ENCODE peak calls at places on chromosome 11, in five cellular contexts. O is IMR-90, U is Panc1, P is left ventricle myocardium inferior, B is tibial nerve. Z is an unnamed sample.

GRCh38 chr11:122405788-122406341 is 249.7 kb upstream of the UBASH3B start:
- DNase-seq in B (no peak), U (no peak), P (no peak), O (peak), Z (no peak)

GRCh38 chr11:94922675-94923347 is 50.5 kb downstream of the CWC15 start:
- DNase-seq in U (no peak), O (no peak), B (no peak), P (no peak), Z (no peak)

GRCh38 chr11:128497057-128497957 is 90.1 kb downstream of the ETS1 start:
- DNase-seq in B (no peak), O (peak), P (no peak), U (peak), Z (no peak)

GRCh38 chr11:2110521-2110920 is 28.7 kb downstream of the IGF2 start:
- DNase-seq in B (no peak), U (no peak), P (no peak), O (no peak), Z (no peak)

GRCh38 chr11:134668796-134669195 is 256.8 kb upstream of the B3GAT1 start:
- DNase-seq in O (no peak), U (no peak), P (no peak), B (no peak), Z (no peak)

GRCh38 chr11:2531277-2531986 is 86.6 kb downstream of the KCNQ1 start:
- DNase-seq in U (peak), O (peak), B (peak), P (peak), Z (peak)

GRCh38 chr11:116339306-116339705 is 433.5 kb downstream of the BUD13 start:
- DNase-seq in O (no peak), P (no peak), B (no peak), U (no peak), Z (no peak)

GRCh38 chr11:129280027-129280811 is 88.1 kb upstream of the ARHGAP32 start:
- DNase-seq in B (no peak), P (no peak), U (no peak), O (peak), Z (no peak)

GRCh38 chr11:74135516-74135840 is 35.3 kb downstream of the C2CD3 start:
- DNase-seq in O (no peak), U (no peak), B (no peak), P (no peak), Z (no peak)

GRCh38 chr11:12142179-12142578 is 31.8 kb downstream of the MICAL2 start:
- DNase-seq in U (no peak), P (no peak), B (no peak), O (no peak), Z (no peak)

GRCh38 chr11:17810736-17811135 is 76.2 kb downstream of the KCNC1 start:
- DNase-seq in P (no peak), B (no peak), U (no peak), O (peak), Z (no peak)

GRCh38 chr11:74139151-74139918 is 31.5 kb downstream of the C2CD3 start:
- DNase-seq in U (no peak), P (no peak), B (no peak), O (peak), Z (no peak)

GRCh38 chr11:44893250-44894216 is 57.1 kb downstream of the TP53I11 start:
- DNase-seq in O (no peak), U (no peak), B (no peak), P (no peak), Z (peak)

GRCh38 chr11:33575311-33575710 is 125.3 kb downstream of the C11orf91 start:
- DNase-seq in O (no peak), P (no peak), B (no peak), U (no peak), Z (no peak)

GRCh38 chr11:10366568-10367331 is 61.9 kb downstream of the ADM start:
- DNase-seq in U (peak), P (peak), B (peak), O (peak), Z (no peak)

GRCh38 chr11:61963016-61963281 is 4.5 kb downstream of the FTH1 start:
- DNase-seq in U (no peak), O (peak), B (no peak), P (no peak), Z (no peak)

GRCh38 chr11:8807544-8808225 is 103.3 kb upstream of the AKIP1 start:
- DNase-seq in O (peak), B (no peak), U (no peak), P (peak), Z (no peak)

GRCh38 chr11:418343-419247 is 3.8 kb upstream of the SIGIRR start:
- DNase-seq in O (no peak), U (no peak), P (no peak), B (no peak), Z (no peak)

GRCh38 chr11:416051-416756 is 1.4 kb upstream of the SIGIRR start:
- DNase-seq in U (no peak), P (no peak), B (no peak), O (no peak), Z (no peak)

GRCh38 chr11:417652-418342 is 3.0 kb upstream of the SIGIRR start:
- DNase-seq in B (no peak), P (no peak), U (no peak), O (no peak), Z (no peak)

GRCh38 chr11:415640-416041 is 842 bp upstream of the SIGIRR start:
- DNase-seq in P (no peak), O (no peak), U (no peak), B (no peak), Z (no peak)

GRCh38 chr11:416757-417621 is 2.2 kb upstream of the SIGIRR start:
- DNase-seq in P (peak), O (no peak), B (no peak), U (no peak), Z (no peak)
- H3K27ac ChIP-seq in P (peak), O (no peak), B (peak), U (peak), Z (no peak)

GRCh38 chr11:35943761-35944502 is at the start of gene LDLRAD3:
- DNase-seq in U (no peak), P (peak), B (peak), O (peak), Z (peak)

GRCh38 chr11:35943294-35943693 is 568 bp upstream of the LDLRAD3 start:
- DNase-seq in B (no peak), P (no peak), O (no peak), U (no peak), Z (no peak)

GRCh38 chr11:35945137-35945518 is 1.3 kb downstream of the LDLRAD3 start:
- DNase-seq in B (no peak), P (no peak), O (no peak), U (no peak), Z (no peak)

GRCh38 chr11:35946766-35947165 is 2.9 kb downstream of the LDLRAD3 start:
- DNase-seq in U (no peak), B (no peak), O (no peak), P (no peak), Z (no peak)

DNA sequence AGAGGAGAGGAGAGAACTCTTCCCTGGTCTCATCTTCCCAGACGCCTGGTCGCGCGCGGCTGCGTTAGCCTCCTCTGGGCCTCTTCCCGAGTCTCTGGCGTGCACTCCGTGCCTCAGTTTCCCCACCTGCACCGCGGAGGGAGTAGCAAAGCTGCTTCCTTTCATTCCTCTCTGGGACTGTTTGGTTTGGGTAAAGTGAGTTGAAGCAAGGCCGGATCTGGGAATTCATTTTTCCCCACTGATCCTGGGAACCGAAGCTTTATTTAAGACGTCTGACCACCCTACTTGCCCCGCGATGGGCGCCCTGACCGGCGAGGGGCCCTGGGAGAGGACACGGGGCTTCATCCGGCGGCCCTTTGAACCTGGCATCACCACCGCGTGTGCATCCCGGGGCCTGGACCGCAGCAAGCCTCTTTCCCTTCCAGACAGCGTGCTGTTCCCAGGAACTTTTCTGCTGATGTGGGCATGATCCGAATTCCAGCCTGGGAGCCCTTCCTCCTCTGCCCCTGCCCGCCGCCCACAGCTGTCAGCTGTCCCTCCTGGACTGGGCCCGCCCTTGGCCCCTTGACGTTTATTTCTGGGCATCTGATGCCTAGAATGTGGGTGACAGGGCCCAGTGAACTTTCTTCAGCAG is 758 bp downstream of the LDLRAD3 start:
- DNase-seq in O (no peak), B (no peak), P (no peak), U (no peak), Z (no peak)
- H3K27ac ChIP-seq in O (peak), B (peak), P (peak), U (peak), Z (peak)

DNA sequence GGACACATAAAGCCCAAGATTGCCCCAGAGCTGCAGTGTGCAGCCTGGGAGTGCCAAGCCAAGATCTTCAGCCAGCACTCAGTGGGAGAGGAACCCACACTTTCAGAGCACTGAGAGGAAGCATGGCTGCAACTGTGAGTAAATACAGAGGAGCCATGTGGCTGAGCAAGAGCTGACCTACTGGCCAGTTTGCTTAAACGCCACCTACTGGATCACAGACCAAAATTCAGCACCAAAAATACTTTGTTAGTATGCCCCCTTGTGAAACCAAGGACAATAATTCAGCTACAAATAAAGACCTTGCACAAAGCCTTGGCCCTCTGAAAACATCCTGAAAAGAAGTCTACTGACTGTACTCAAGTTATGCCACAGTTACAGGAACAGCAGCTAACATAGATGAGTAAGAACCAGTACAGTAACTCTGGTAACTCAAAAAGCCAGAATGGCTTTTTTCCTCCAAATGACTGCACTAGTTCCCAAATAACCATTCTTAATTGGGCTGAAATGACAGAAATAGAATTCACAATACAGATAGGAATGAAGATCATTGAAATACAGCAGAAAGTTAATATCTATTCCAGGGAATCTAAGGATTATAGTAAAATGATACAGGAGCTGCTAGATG is 10.1 kb upstream of the OR4A15 start:
- DNase-seq in B (no peak), O (no peak), P (no peak), U (no peak), Z (no peak)
- H3K27ac ChIP-seq in B (no peak), O (no peak), P (no peak), U (no peak), Z (no peak)

GRCh38 chr11:36313750-36314500 is 17.8 kb downstream of the PRR5L start:
- DNase-seq in B (no peak), U (no peak), O (no peak), P (no peak), Z (no peak)
- H3K27ac ChIP-seq in B (no peak), U (no peak), O (no peak), P (no peak), Z (no peak)

GRCh38 chr11:111976119-111976518 is 39.0 kb downstream of the DIXDC1 start:
- DNase-seq in B (no peak), O (no peak), P (no peak), U (no peak), Z (no peak)
- H3K27ac ChIP-seq in B (peak), O (no peak), P (peak), U (no peak), Z (peak)

DNA sequence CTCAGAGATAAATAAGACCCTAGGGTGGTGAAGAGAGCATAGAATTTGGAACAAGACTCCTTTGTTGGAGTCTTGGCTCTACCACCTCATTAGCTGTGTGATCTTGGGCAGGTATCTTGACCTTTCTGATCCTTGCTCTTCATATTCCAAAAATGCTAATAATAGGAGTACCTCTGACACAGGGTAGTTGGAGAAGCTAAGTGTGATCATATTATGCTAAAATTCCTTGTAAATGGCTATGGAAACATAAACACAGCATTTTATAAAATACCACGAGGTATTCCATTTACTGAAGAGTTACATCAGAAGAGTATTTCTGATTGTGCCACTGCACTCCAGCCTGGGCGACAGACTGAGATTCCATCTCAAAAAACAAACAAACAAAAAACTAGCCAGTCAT is 9.4 kb downstream of the PTPRJ start:
- DNase-seq in O (no peak), B (no peak), U (no peak), P (no peak), Z (no peak)
- H3K27ac ChIP-seq in O (no peak), B (no peak), U (peak), P (peak), Z (no peak)

GRCh38 chr11:27468209-27468608 is 4.4 kb downstream of the LGR4 start:
- DNase-seq in O (peak), B (no peak), U (no peak), P (no peak), Z (no peak)
- H3K27ac ChIP-seq in O (no peak), B (peak), U (peak), P (peak), Z (peak)

Z was measured in caudate nucleus.